ENCODE peak calls at places on chromosome 13, in seven cellular contexts. P is neuronal stem cell, X is IMR-90, J is H9, A is H1, M is mesenchymal stem cell, E is trophoblast cell. H is an unnamed sample.

GRCh38 chr13:100610399-100611347 is 22.1 kb upstream of the GGACT start:
- DNase-seq in X (no peak), M (no peak), A (no peak), E (no peak), P (no peak), J (no peak), H (no peak)

GRCh38 chr13:110254151-110254679 is 52.7 kb downstream of the COL4A1 start:
- DNase-seq in J (no peak), E (peak), P (no peak), X (peak), M (peak), A (no peak), H (no peak)

GRCh38 chr13:31867709-31868108 is 128.4 kb downstream of the RXFP2 start:
- DNase-seq in J (no peak), E (no peak), P (no peak), A (no peak), M (no peak), X (no peak), H (no peak)

GRCh38 chr13:43567608-43568007 is 219.2 kb downstream of the ENOX1 start:
- DNase-seq in M (peak), X (peak), E (peak), P (no peak), J (no peak), A (no peak), H (no peak)

GRCh38 chr13:76993021-76993420 is 1.1 kb downstream of the CLN5 start:
- DNase-seq in A (no peak), J (no peak), P (no peak), E (peak), X (peak), M (peak), H (no peak)

GRCh38 chr13:103803349-103803748 is 737.1 kb upstream of the SLC10A2 start:
- DNase-seq in A (no peak), M (no peak), X (no peak), P (no peak), J (no peak), E (no peak), H (no peak)

GRCh38 chr13:39941236-39941635 is 285.8 kb downstream of the COG6 start:
- DNase-seq in A (peak), P (no peak), X (no peak), E (no peak), J (peak), M (no peak), H (no peak)

GRCh38 chr13:44609137-44609536 is 33.0 kb upstream of the TSC22D1 start:
- DNase-seq in E (no peak), A (no peak), M (no peak), P (no peak), X (no peak), J (no peak), H (peak)

GRCh38 chr13:50261502-50261901 is 246.3 kb downstream of the KCNRG start:
- DNase-seq in J (no peak), X (no peak), E (no peak), A (no peak), P (no peak), M (no peak), H (no peak)

GRCh38 chr13:91045351-91046034 is 302.0 kb upstream of the MIR17HG start:
- DNase-seq in E (peak), P (peak), M (peak), J (no peak), A (no peak), X (no peak), H (peak)

GRCh38 chr13:99505814-99506269 is 4.6 kb downstream of the TM9SF2 start:
- DNase-seq in X (peak), E (peak), J (no peak), P (no peak), A (no peak), M (peak), H (no peak)

GRCh38 chr13:19592657-19593175 is 31.4 kb upstream of the TPTE2 start:
- DNase-seq in X (no peak), J (no peak), P (no peak), E (no peak), A (no peak), M (no peak), H (no peak)

GRCh38 chr13:79936368-79937136 is 404.4 kb downstream of the SPRY2 start:
- DNase-seq in J (no peak), X (peak), P (no peak), M (peak), A (no peak), E (peak), H (peak)

GRCh38 chr13:91313103-91313502 is 34.4 kb upstream of the MIR17HG start:
- DNase-seq in E (peak), J (no peak), A (no peak), P (no peak), X (peak), M (peak), H (peak)

GRCh38 chr13:84962141-84962750 is 837.0 kb downstream of the SLITRK6 start:
- DNase-seq in E (no peak), M (no peak), X (no peak), A (no peak), J (no peak), P (no peak), H (no peak)

GRCh38 chr13:46345400-46345799 is 41.7 kb downstream of the RUBCNL start:
- DNase-seq in E (no peak), X (no peak), P (no peak), J (no peak), A (no peak), M (no peak), H (no peak)

GRCh38 chr13:45846681-45847080 is 4.9 kb downstream of the SIAH3 start:
- DNase-seq in P (no peak), M (no peak), A (no peak), X (no peak), E (no peak), J (no peak), H (no peak)

GRCh38 chr13:99980201-99981114 is 1.1 kb upstream of the ZIC2 start:
- DNase-seq in A (no peak), P (peak), E (peak), M (peak), J (peak), X (peak), H (peak)

GRCh38 chr13:112877066-112877465 is 91.9 kb upstream of the MCF2L start:
- DNase-seq in J (no peak), X (no peak), A (no peak), P (no peak), M (no peak), E (no peak), H (no peak)

GRCh38 chr13:112145221-112146072 is 78.5 kb downstream of the SOX1 start:
- DNase-seq in X (no peak), P (no peak), E (no peak), J (no peak), M (no peak), A (no peak), H (no peak)

GRCh38 chr13:60838581-60838980 is 441.6 kb downstream of the TDRD3 start:
- DNase-seq in P (no peak), X (no peak), M (no peak), E (no peak), J (no peak), A (no peak), H (no peak)

GRCh38 chr13:82330499-82330898 is 1551.8 kb downstream of the SLITRK1 start:
- DNase-seq in J (no peak), M (peak), A (no peak), P (no peak), X (no peak), E (peak), H (peak)

GRCh38 chr13:60220072-60220471 is 56.3 kb upstream of the DIAPH3 start:
- DNase-seq in E (no peak), A (no peak), X (no peak), M (no peak), J (no peak), P (no peak), H (no peak)

GRCh38 chr13:28117689-28118377 is 17.5 kb upstream of the FLT3 start:
- DNase-seq in P (no peak), A (no peak), J (peak), E (no peak), M (no peak), X (no peak), H (peak)

GRCh38 chr13:64397699-64398098 is 2832.4 kb downstream of the PCDH9 start:
- DNase-seq in A (no peak), J (no peak), P (no peak), X (peak), E (no peak), M (peak), H (no peak)

GRCh38 chr13:71580614-71581013 is 286.4 kb downstream of the DACH1 start:
- DNase-seq in X (no peak), P (no peak), A (no peak), M (no peak), J (no peak), E (no peak), H (no peak)

GRCh38 chr13:98141938-98142426 is 912 bp upstream of the FARP1 start:
- DNase-seq in X (no peak), A (no peak), J (peak), E (peak), P (peak), M (peak), H (peak)

GRCh38 chr13:37481005-37481857 is 117.3 kb downstream of the POSTN start:
- DNase-seq in X (peak), M (peak), E (no peak), J (no peak), P (no peak), A (no peak), H (no peak)

GRCh38 chr13:19742651-19743050 is 40.1 kb downstream of the PSPC1 start:
- DNase-seq in X (no peak), P (no peak), A (no peak), E (no peak), J (no peak), M (no peak), H (peak)

GRCh38 chr13:98549006-98549727 is 27.7 kb downstream of the STK24 start:
- DNase-seq in M (peak), E (peak), J (no peak), X (peak), A (no peak), P (no peak), H (no peak)

GRCh38 chr13:67094952-67095351 is 135.2 kb downstream of the PCDH9 start:
- DNase-seq in X (peak), M (no peak), E (no peak), P (no peak), A (no peak), J (no peak), H (no peak)

GRCh38 chr13:30569901-30570576 is 47.7 kb upstream of the USPL1 start:
- DNase-seq in E (peak), A (peak), M (peak), J (peak), P (no peak), X (peak), H (peak)

DNA sequence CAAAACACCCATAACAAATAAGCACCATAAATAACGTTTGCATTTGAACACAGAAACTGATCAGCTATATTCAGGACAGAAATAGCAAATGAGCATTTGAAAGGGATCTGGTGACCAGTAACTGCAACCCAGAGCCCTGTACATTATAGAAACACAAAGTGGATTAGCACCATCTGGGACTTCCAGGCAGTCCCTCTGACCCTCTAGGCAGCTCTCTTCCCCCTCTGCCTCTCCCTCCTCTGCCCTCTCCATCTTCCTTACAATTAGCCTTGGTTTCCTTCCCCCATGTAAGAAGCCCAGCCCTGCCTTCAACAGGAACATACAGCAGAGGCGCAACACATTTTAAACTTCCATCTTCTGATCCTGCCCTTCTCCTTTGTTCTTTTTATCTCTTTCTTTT is 215.0 kb downstream of the DCLK1 start:
- DNase-seq in E (no peak), A (no peak), X (no peak), M (no peak), J (no peak), P (no peak), H (no peak)
- H2AK5ac ChIP-seq in E (no peak), A (no peak), X (no peak), M (no peak), J (no peak), P (no peak), H (no peak)

GRCh38 chr13:106490887-106491321 is 44.6 kb downstream of the EFNB2 start:
- DNase-seq in J (no peak), P (no peak), A (no peak), M (no peak), X (no peak), E (no peak), H (no peak)
- H2AK5ac ChIP-seq in J (no peak), P (no peak), A (no peak), M (no peak), X (no peak), E (no peak), H (no peak)

GRCh38 chr13:38826182-38826813 is 139.4 kb downstream of the FREM2 start:
- DNase-seq in E (no peak), X (no peak), P (no peak), A (no peak), J (no peak), M (no peak), H (peak)
- H2AK5ac ChIP-seq in E (no peak), X (no peak), P (no peak), A (no peak), J (no peak), M (no peak), H (no peak)

DNA sequence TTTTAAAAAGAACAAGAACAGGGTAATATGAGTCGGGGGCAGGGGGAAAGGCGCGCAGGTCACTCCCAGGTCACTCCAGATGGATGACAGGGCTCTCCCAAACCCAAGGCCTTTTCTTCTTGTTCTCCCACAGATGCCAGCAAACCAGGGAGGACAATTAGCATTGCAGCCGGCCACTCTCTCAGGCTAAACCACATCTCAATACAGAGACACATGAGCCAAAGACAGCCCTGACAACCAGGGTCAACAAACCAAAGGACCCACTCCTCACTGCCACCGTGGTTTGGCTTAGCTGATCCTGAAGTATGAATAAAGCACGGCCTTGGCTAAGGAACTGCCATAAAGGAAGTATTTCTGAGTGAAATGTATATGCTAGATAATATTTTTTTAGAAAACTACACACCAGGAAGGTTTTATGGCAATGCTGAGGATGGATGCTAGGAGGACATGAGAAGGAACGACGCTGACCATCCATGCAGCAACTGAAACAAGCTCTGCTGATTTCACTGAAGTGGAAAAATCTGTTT is 47.2 kb downstream of the LATS2 start:
- DNase-seq in P (no peak), A (no peak), J (no peak), X (no peak), M (no peak), E (no peak), H (no peak)
- H2AK5ac ChIP-seq in P (no peak), A (no peak), J (no peak), X (peak), M (peak), E (no peak), H (no peak)

GRCh38 chr13:73810647-73811046 is 323.6 kb downstream of the KLF12 start:
- DNase-seq in M (no peak), X (peak), P (no peak), A (no peak), J (no peak), E (no peak), H (no peak)
- H2AK5ac ChIP-seq in M (no peak), X (no peak), P (no peak), A (no peak), J (no peak), E (no peak), H (no peak)

H was measured in mesendoderm.